ENCODE peak calls at places on chromosome 21, in ten cellular contexts. One of them, this sample, is unnamed.

GRCh38 chr21:26806734-26807372 is 38.4 kb downstream of the ADAMTS1 start:
- DNase-seq in breast epithelium: no peak
- DNase-seq in glutamatergic neuron: no peak
- DNase-seq in 8988T: no peak
- DNase-seq in H54: peak; percentile 29
- DNase-seq in NAMALWA: no peak
- DNase-seq in D341Med: no peak
- DNase-seq in stomach: no peak
- DNase-seq in NCI-H1048: no peak
- DNase-seq in AG09319: no peak
- DNase-seq in this sample: no peak

GRCh38 chr21:14528815-14529214 is 17.3 kb downstream of the SAMSN1 start:
- DNase-seq in breast epithelium: no peak
- DNase-seq in glutamatergic neuron: no peak
- DNase-seq in 8988T: no peak
- DNase-seq in H54: no peak
- DNase-seq in NAMALWA: no peak
- DNase-seq in D341Med: no peak
- DNase-seq in stomach: no peak
- DNase-seq in NCI-H1048: no peak
- DNase-seq in AG09319: no peak
- DNase-seq in this sample: no peak

GRCh38 chr21:45074048-45074817 is at the start of gene ADARB1:
- DNase-seq in breast epithelium: peak; percentile 52
- DNase-seq in glutamatergic neuron: peak; percentile 75
- DNase-seq in 8988T: peak; percentile 82
- DNase-seq in H54: peak; percentile 92
- DNase-seq in NAMALWA: peak; percentile 47
- DNase-seq in D341Med: peak; percentile 99
- DNase-seq in stomach: peak; percentile 59
- DNase-seq in NCI-H1048: peak; percentile 55
- DNase-seq in AG09319: no peak
- DNase-seq in this sample: peak; percentile 85

GRCh38 chr21:42652527-42653491 is 612 bp upstream of the PDE9A start:
- DNase-seq in breast epithelium: no peak
- DNase-seq in glutamatergic neuron: peak; percentile 80
- DNase-seq in 8988T: peak; percentile 73
- DNase-seq in H54: peak; percentile 95
- DNase-seq in NAMALWA: no peak
- DNase-seq in D341Med: peak; percentile 71
- DNase-seq in stomach: peak; percentile 75
- DNase-seq in NCI-H1048: no peak
- DNase-seq in AG09319: no peak
- DNase-seq in this sample: peak; percentile 98

GRCh38 chr21:33127154-33127893 is 57.4 kb downstream of the OLIG1 start:
- DNase-seq in breast epithelium: no peak
- DNase-seq in glutamatergic neuron: peak; percentile 89
- DNase-seq in 8988T: peak; percentile 37
- DNase-seq in H54: peak; percentile 84
- DNase-seq in NAMALWA: peak; percentile 81
- DNase-seq in D341Med: peak; percentile 66
- DNase-seq in stomach: peak; percentile 49
- DNase-seq in NCI-H1048: peak; percentile 24
- DNase-seq in AG09319: peak; percentile 18
- DNase-seq in this sample: peak; percentile 93

GRCh38 chr21:33217168-33217567 is 12.6 kb upstream of the IFNAR2 start:
- DNase-seq in breast epithelium: no peak
- DNase-seq in glutamatergic neuron: no peak
- DNase-seq in 8988T: no peak
- DNase-seq in H54: no peak
- DNase-seq in NAMALWA: no peak
- DNase-seq in D341Med: no peak
- DNase-seq in stomach: no peak
- DNase-seq in NCI-H1048: no peak
- DNase-seq in AG09319: no peak
- DNase-seq in this sample: no peak

GRCh38 chr21:36297938-36298572 is 21.9 kb upstream of the MORC3 start:
- DNase-seq in breast epithelium: peak; percentile 59
- DNase-seq in glutamatergic neuron: no peak
- DNase-seq in 8988T: no peak
- DNase-seq in H54: no peak
- DNase-seq in NAMALWA: peak; percentile 85
- DNase-seq in D341Med: no peak
- DNase-seq in stomach: peak; percentile 56
- DNase-seq in NCI-H1048: no peak
- DNase-seq in AG09319: no peak
- DNase-seq in this sample: no peak

GRCh38 chr21:40681164-40681859 is 165.6 kb downstream of the DSCAM start:
- DNase-seq in breast epithelium: no peak
- DNase-seq in glutamatergic neuron: peak; percentile 43
- DNase-seq in 8988T: no peak
- DNase-seq in H54: no peak
- DNase-seq in NAMALWA: no peak
- DNase-seq in D341Med: no peak
- DNase-seq in stomach: no peak
- DNase-seq in NCI-H1048: no peak
- DNase-seq in AG09319: no peak
- DNase-seq in this sample: no peak

GRCh38 chr21:45578811-45579381 is 36.7 kb upstream of the SLC19A1 start:
- DNase-seq in breast epithelium: peak; percentile 49
- DNase-seq in glutamatergic neuron: no peak
- DNase-seq in 8988T: no peak
- DNase-seq in H54: no peak
- DNase-seq in NAMALWA: no peak
- DNase-seq in D341Med: no peak
- DNase-seq in stomach: peak; percentile 4
- DNase-seq in NCI-H1048: no peak
- DNase-seq in AG09319: no peak
- DNase-seq in this sample: peak; percentile 5

GRCh38 chr21:22573834-22574233 is 1575.6 kb downstream of the NCAM2 start:
- DNase-seq in breast epithelium: no peak
- DNase-seq in glutamatergic neuron: no peak
- DNase-seq in 8988T: no peak
- DNase-seq in H54: no peak
- DNase-seq in NAMALWA: no peak
- DNase-seq in D341Med: no peak
- DNase-seq in stomach: no peak
- DNase-seq in NCI-H1048: no peak
- DNase-seq in AG09319: no peak
- DNase-seq in this sample: no peak

GRCh38 chr21:36705679-36706481 is 7.0 kb downstream of the SIM2 start:
- DNase-seq in breast epithelium: no peak
- DNase-seq in glutamatergic neuron: peak; percentile 35
- DNase-seq in 8988T: no peak
- DNase-seq in H54: no peak
- DNase-seq in NAMALWA: peak; percentile 6
- DNase-seq in D341Med: peak; percentile 51
- DNase-seq in stomach: no peak
- DNase-seq in NCI-H1048: no peak
- DNase-seq in AG09319: no peak
- DNase-seq in this sample: no peak

GRCh38 chr21:31252611-31253010 is 91.5 kb downstream of the TIAM1 start:
- DNase-seq in breast epithelium: no peak
- DNase-seq in glutamatergic neuron: no peak
- DNase-seq in 8988T: no peak
- DNase-seq in H54: no peak
- DNase-seq in NAMALWA: no peak
- DNase-seq in D341Med: no peak
- DNase-seq in stomach: no peak
- DNase-seq in NCI-H1048: no peak
- DNase-seq in AG09319: no peak
- DNase-seq in this sample: no peak

GRCh38 chr21:46061950-46062349 is 36.0 kb upstream of the COL6A2 start:
- DNase-seq in breast epithelium: no peak
- DNase-seq in glutamatergic neuron: no peak
- DNase-seq in 8988T: no peak
- DNase-seq in H54: no peak
- DNase-seq in NAMALWA: no peak
- DNase-seq in D341Med: no peak
- DNase-seq in stomach: no peak
- DNase-seq in NCI-H1048: no peak
- DNase-seq in AG09319: no peak
- DNase-seq in this sample: no peak

GRCh38 chr21:31447477-31447876 is 103.4 kb upstream of the TIAM1 start:
- DNase-seq in breast epithelium: no peak
- DNase-seq in glutamatergic neuron: no peak
- DNase-seq in 8988T: no peak
- DNase-seq in H54: no peak
- DNase-seq in NAMALWA: no peak
- DNase-seq in D341Med: no peak
- DNase-seq in stomach: no peak
- DNase-seq in NCI-H1048: no peak
- DNase-seq in AG09319: no peak
- DNase-seq in this sample: no peak

GRCh38 chr21:37263827-37264226 is 3.3 kb downstream of the VPS26C start:
- DNase-seq in breast epithelium: no peak
- DNase-seq in glutamatergic neuron: no peak
- DNase-seq in 8988T: no peak
- DNase-seq in H54: no peak
- DNase-seq in NAMALWA: no peak
- DNase-seq in D341Med: no peak
- DNase-seq in stomach: no peak
- DNase-seq in NCI-H1048: no peak
- DNase-seq in AG09319: no peak
- DNase-seq in this sample: peak; percentile 42

GRCh38 chr21:19181604-19182140 is 778.1 kb upstream of the TMPRSS15 start:
- DNase-seq in breast epithelium: no peak
- DNase-seq in glutamatergic neuron: no peak
- DNase-seq in 8988T: no peak
- DNase-seq in H54: no peak
- DNase-seq in NAMALWA: no peak
- DNase-seq in D341Med: no peak
- DNase-seq in stomach: no peak
- DNase-seq in NCI-H1048: no peak
- DNase-seq in AG09319: no peak
- DNase-seq in this sample: no peak

GRCh38 chr21:46317710-46318463 is 5.8 kb downstream of the C21orf58 start:
- DNase-seq in breast epithelium: no peak
- DNase-seq in glutamatergic neuron: no peak
- DNase-seq in 8988T: no peak
- DNase-seq in H54: no peak
- DNase-seq in NAMALWA: no peak
- DNase-seq in D341Med: no peak
- DNase-seq in stomach: no peak
- DNase-seq in NCI-H1048: no peak
- DNase-seq in AG09319: no peak
- DNase-seq in this sample: no peak

GRCh38 chr21:37060296-37060695 is 12.6 kb downstream of the PIGP start:
- DNase-seq in breast epithelium: no peak
- DNase-seq in glutamatergic neuron: peak; percentile 67
- DNase-seq in 8988T: no peak
- DNase-seq in H54: peak; percentile 83
- DNase-seq in NAMALWA: peak; percentile 32
- DNase-seq in D341Med: peak; percentile 57
- DNase-seq in stomach: peak; percentile 40
- DNase-seq in NCI-H1048: no peak
- DNase-seq in AG09319: peak; percentile 82
- DNase-seq in this sample: peak; percentile 62

GRCh38 chr21:33660406-33660805 is 18.1 kb downstream of the ITSN1 start:
- DNase-seq in breast epithelium: no peak
- DNase-seq in glutamatergic neuron: no peak
- DNase-seq in 8988T: no peak
- DNase-seq in H54: no peak
- DNase-seq in NAMALWA: no peak
- DNase-seq in D341Med: no peak
- DNase-seq in stomach: no peak
- DNase-seq in NCI-H1048: no peak
- DNase-seq in AG09319: no peak
- DNase-seq in this sample: no peak

GRCh38 chr21:45830221-45830640 is 151.3 kb upstream of the COL6A1 start:
- DNase-seq in breast epithelium: no peak
- DNase-seq in glutamatergic neuron: no peak
- DNase-seq in 8988T: no peak
- DNase-seq in H54: no peak
- DNase-seq in NAMALWA: no peak
- DNase-seq in D341Med: no peak
- DNase-seq in stomach: no peak
- DNase-seq in NCI-H1048: no peak
- DNase-seq in AG09319: no peak
- DNase-seq in this sample: peak; percentile 97

GRCh38 chr21:45379171-45379900 is 25.6 kb upstream of the COL18A1 start:
- DNase-seq in breast epithelium: peak; percentile 47
- DNase-seq in glutamatergic neuron: peak; percentile 3
- DNase-seq in 8988T: no peak
- DNase-seq in H54: no peak
- DNase-seq in NAMALWA: no peak
- DNase-seq in D341Med: no peak
- DNase-seq in stomach: no peak
- DNase-seq in NCI-H1048: no peak
- DNase-seq in AG09319: no peak
- DNase-seq in this sample: no peak

GRCh38 chr21:24895885-24896734 is 711.2 kb downstream of the MRPL39 start:
- DNase-seq in breast epithelium: no peak
- DNase-seq in glutamatergic neuron: no peak
- DNase-seq in 8988T: no peak
- DNase-seq in H54: no peak
- DNase-seq in NAMALWA: peak; percentile 26
- DNase-seq in D341Med: no peak
- DNase-seq in stomach: peak; percentile 26
- DNase-seq in NCI-H1048: peak; percentile 2
- DNase-seq in AG09319: no peak
- DNase-seq in this sample: peak; percentile 32

GRCh38 chr21:46622226-46622625 is 13.2 kb upstream of the PRMT2 start:
- DNase-seq in breast epithelium: no peak
- DNase-seq in glutamatergic neuron: no peak
- DNase-seq in 8988T: no peak
- DNase-seq in H54: no peak
- DNase-seq in NAMALWA: no peak
- DNase-seq in D341Med: no peak
- DNase-seq in stomach: no peak
- DNase-seq in NCI-H1048: peak; percentile 31
- DNase-seq in AG09319: no peak
- DNase-seq in this sample: no peak

GRCh38 chr21:17491716-17492414 is 21.0 kb upstream of the CXADR start:
- DNase-seq in breast epithelium: no peak
- DNase-seq in glutamatergic neuron: no peak
- DNase-seq in 8988T: no peak
- DNase-seq in H54: peak; percentile 56
- DNase-seq in NAMALWA: no peak
- DNase-seq in D341Med: no peak
- DNase-seq in stomach: no peak
- DNase-seq in NCI-H1048: no peak
- DNase-seq in AG09319: peak; percentile 88
- DNase-seq in this sample: no peak

GRCh38 chr21:45259206-45259795 is 28.4 kb downstream of the POFUT2 start:
- DNase-seq in breast epithelium: peak; percentile 9
- DNase-seq in glutamatergic neuron: no peak
- DNase-seq in 8988T: no peak
- DNase-seq in H54: no peak
- DNase-seq in NAMALWA: no peak
- DNase-seq in D341Med: peak; percentile 20
- DNase-seq in stomach: peak; percentile 35
- DNase-seq in NCI-H1048: no peak
- DNase-seq in AG09319: no peak
- DNase-seq in this sample: no peak

GRCh38 chr21:35594905-35595304 is 465.4 kb downstream of the SETD4 start:
- DNase-seq in breast epithelium: no peak
- DNase-seq in glutamatergic neuron: no peak
- DNase-seq in 8988T: no peak
- DNase-seq in H54: no peak
- DNase-seq in NAMALWA: no peak
- DNase-seq in D341Med: no peak
- DNase-seq in stomach: no peak
- DNase-seq in NCI-H1048: no peak
- DNase-seq in AG09319: no peak
- DNase-seq in this sample: no peak

GRCh38 chr21:31713973-31714740 is 17.8 kb downstream of the SCAF4 start:
- DNase-seq in breast epithelium: no peak
- DNase-seq in glutamatergic neuron: no peak
- DNase-seq in 8988T: no peak
- DNase-seq in H54: no peak
- DNase-seq in NAMALWA: no peak
- DNase-seq in D341Med: no peak
- DNase-seq in stomach: no peak
- DNase-seq in NCI-H1048: no peak
- DNase-seq in AG09319: no peak
- DNase-seq in this sample: no peak